ENCODE peak calls at places on chromosome 3, in four cellular contexts. H is PC-3, J is Caco-2, L is tibial artery. Q is an unnamed sample.
A peak's percentile ranks its signal among the peaks of the same experiment; 100 is the strongest.

GRCh38 chr3:183454064-183454463 is 25.6 kb upstream of the MCF2L2 start:
- DNase-seq in J (no peak), H (no peak), L (no peak), Q (no peak)

GRCh38 chr3:114892117-114892870 is 254.8 kb downstream of the ZBTB20 start:
- DNase-seq in H (no peak), L (no peak), J (no peak), Q (no peak)

GRCh38 chr3:30631237-30631961 is 25.0 kb downstream of the TGFBR2 start:
- DNase-seq in J (no peak), L (no peak), H (peak; percentile 51), Q (peak; percentile 45)

GRCh38 chr3:44825264-44825925 is 36.3 kb upstream of the TMEM42 start:
- DNase-seq in H (peak; percentile 11), L (no peak), J (no peak), Q (peak; percentile 87)

GRCh38 chr3:63914312-63914711 is 2.1 kb upstream of the SCAANT1 start:
- DNase-seq in L (no peak), J (no peak), H (peak; percentile 38), Q (peak; percentile 85)

GRCh38 chr3:43089081-43089480 is 16.8 kb downstream of the POMGNT2 start:
- DNase-seq in L (no peak), J (no peak), H (no peak), Q (no peak)

GRCh38 chr3:66021731-66022131 is 17.0 kb downstream of the MAGI1 start:
- DNase-seq in J (no peak), H (peak; percentile 67), L (no peak), Q (peak; percentile 86)

GRCh38 chr3:189914799-189915198 is 205.9 kb downstream of the P3H2 start:
- DNase-seq in H (peak; percentile 94), L (no peak), J (no peak), Q (peak; percentile 98)

GRCh38 chr3:118970819-118971218 is 63.8 kb downstream of the IGSF11 start:
- DNase-seq in J (no peak), L (no peak), H (no peak), Q (no peak)

GRCh38 chr3:182303169-182303568 is 490.1 kb upstream of the ATP11B start:
- DNase-seq in J (no peak), L (no peak), H (peak; percentile 19), Q (no peak)

GRCh38 chr3:128348805-128349531 is 117.7 kb downstream of the DNAJB8 start:
- DNase-seq in L (no peak), J (no peak), H (peak; percentile 14), Q (no peak)

GRCh38 chr3:42762046-42762724 is 10.9 kb downstream of the CCDC13 start:
- DNase-seq in H (no peak), L (no peak), J (no peak), Q (no peak)

GRCh38 chr3:194178693-194179092 is 42.7 kb downstream of the HES1 start:
- DNase-seq in H (peak; percentile 48), J (no peak), L (no peak), Q (no peak)

GRCh38 chr3:195061756-195062655 is 209.0 kb downstream of the XXYLT1 start:
- DNase-seq in L (no peak), H (no peak), J (no peak), Q (no peak)

GRCh38 chr3:181336597-181336996 is 347.1 kb upstream of the DNAJC19 start:
- DNase-seq in L (no peak), J (no peak), H (no peak), Q (no peak)

GRCh38 chr3:10553586-10554235 is 48.3 kb upstream of the ATP2B2 start:
- DNase-seq in H (no peak), L (no peak), J (no peak), Q (no peak)

GRCh38 chr3:10763817-10764313 is 52.2 kb upstream of the SLC6A11 start:
- DNase-seq in L (no peak), H (no peak), J (no peak), Q (no peak)

GRCh38 chr3:464255-464654 is 267.7 kb downstream of the CHL1 start:
- DNase-seq in L (no peak), H (no peak), J (no peak), Q (no peak)

GRCh38 chr3:159765025-159765859 is 223.4 kb upstream of the IL12A start:
- DNase-seq in H (peak; percentile 99), L (peak; percentile 97), J (peak; percentile 60), Q (peak; percentile 98)

GRCh38 chr3:108899530-108899929 is 54.1 kb downstream of the GUCA1C start:
- DNase-seq in L (no peak), J (no peak), H (no peak), Q (no peak)

GRCh38 chr3:105885261-105885660 is 16.4 kb upstream of the CBLB start:
- DNase-seq in H (no peak), L (no peak), J (no peak), Q (no peak)

GRCh38 chr3:158471639-158472294 is 99.2 kb upstream of the MLF1 start:
- DNase-seq in L (no peak), H (peak; percentile 93), J (no peak), Q (peak; percentile 20)

GRCh38 chr3:31055757-31056156 is 161.3 kb upstream of the GADL1 start:
- DNase-seq in J (no peak), H (no peak), L (no peak), Q (no peak)

GRCh38 chr3:169072494-169072893 is 591.0 kb downstream of the MECOM start:
- DNase-seq in L (no peak), H (no peak), J (no peak), Q (no peak)

GRCh38 chr3:129854460-129854859 is 39.1 kb downstream of the TMCC1 start:
- DNase-seq in H (no peak), L (no peak), J (no peak), Q (no peak)

GRCh38 chr3:74789111-74789510 is 174.7 kb upstream of the CNTN3 start:
- DNase-seq in L (no peak), J (no peak), H (peak; percentile 81), Q (peak; percentile 83)

GRCh38 chr3:129312671-129313414 is 34.2 kb downstream of the HMCES start:
- DNase-seq in J (no peak), H (no peak), L (peak; percentile 67), Q (peak; percentile 17)

GRCh38 chr3:37740471-37740870 is 121.2 kb upstream of the CTDSPL start:
- DNase-seq in L (no peak), J (no peak), H (no peak), Q (no peak)

GRCh38 chr3:37739579-37740290 is 121.9 kb upstream of the CTDSPL start:
- DNase-seq in J (peak; percentile 63), L (no peak), H (no peak), Q (no peak)

GRCh38 chr3:37742121-37742520 is 119.6 kb upstream of the CTDSPL start:
- DNase-seq in L (no peak), J (no peak), H (no peak), Q (no peak)

GRCh38 chr3:37742574-37743212 is 119.0 kb upstream of the CTDSPL start:
- DNase-seq in H (no peak), L (no peak), J (no peak), Q (no peak)

DNA sequence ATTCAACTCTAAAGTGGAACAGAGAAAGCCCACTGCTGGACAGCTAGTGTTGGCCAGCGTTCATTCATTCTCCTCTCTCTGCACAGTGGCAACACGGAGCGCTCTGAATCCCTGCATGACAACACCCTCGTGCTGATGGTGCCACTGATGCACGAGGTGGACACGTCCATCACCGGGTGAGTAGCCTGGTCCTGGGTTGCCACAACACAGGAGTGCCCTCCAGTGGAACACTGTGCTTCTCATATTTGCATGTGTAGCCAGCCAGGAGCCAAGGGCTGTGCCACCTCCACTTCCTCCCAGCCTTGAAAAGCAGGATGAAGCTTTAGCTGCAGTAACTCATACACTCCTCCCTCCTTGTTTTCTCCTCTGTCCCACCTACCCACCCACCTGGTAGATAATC is 120.0 kb upstream of the CTDSPL start:
- DNase-seq in J (no peak), L (peak; percentile 86), H (peak; percentile 58), Q (peak; percentile 49)
- TF ChIP-seq CTCF in J (peak; percentile 18), L (peak; percentile 59), H (peak; percentile 57), Q (peak; percentile 60)

GRCh38 chr3:197029511-197030167 is at the start of gene MELTF:
- DNase-seq in L (no peak), H (peak; percentile 75), J (peak; percentile 75), Q (peak; percentile 37)

GRCh38 chr3:197028711-197029510 is 706 bp downstream of the MELTF start:
- DNase-seq in L (peak; percentile 63), H (peak; percentile 36), J (peak; percentile 44), Q (no peak)

GRCh38 chr3:197027151-197027895 is 2.3 kb downstream of the MELTF start:
- DNase-seq in H (peak; percentile 88), J (peak; percentile 22), L (no peak), Q (peak; percentile 32)

GRCh38 chr3:197026481-197026866 is 3.1 kb downstream of the MELTF start:
- DNase-seq in J (peak; percentile 36), H (no peak), L (peak; percentile 54), Q (no peak)

GRCh38 chr3:197027896-197028710 is 1.5 kb downstream of the MELTF start:
- DNase-seq in H (no peak), J (peak; percentile 32), L (no peak), Q (no peak)
- H3K4me3 ChIP-seq in H (peak overlapping the region; percentile 87), J (peak overlapping the region; percentile 87), L (no peak overlapping the region), Q (no peak overlapping the region)

GRCh38 chr3:37569991-37570390 is 291.7 kb upstream of the CTDSPL start:
- DNase-seq in L (no peak), J (no peak), H (no peak), Q (no peak)

GRCh38 chr3:37575284-37575683 is 286.4 kb upstream of the CTDSPL start:
- DNase-seq in J (no peak), H (no peak), L (no peak), Q (no peak)

GRCh38 chr3:37574177-37574958 is 287.3 kb upstream of the CTDSPL start:
- DNase-seq in H (no peak), J (no peak), L (no peak), Q (no peak)

GRCh38 chr3:37571269-37571668 is 290.4 kb upstream of the CTDSPL start:
- DNase-seq in L (no peak), H (no peak), J (no peak), Q (no peak)
- TF ChIP-seq CTCF in L (peak; percentile 23), H (no peak), J (no peak), Q (no peak)

GRCh38 chr3:38960042-38960622 is 91.6 kb downstream of the SCN11A start:
- DNase-seq in L (no peak), J (no peak), H (no peak), Q (no peak)

GRCh38 chr3:38957296-38957695 is 94.4 kb downstream of the SCN11A start:
- DNase-seq in L (no peak), H (no peak), J (no peak), Q (peak; percentile 76)

GRCh38 chr3:38964646-38965045 is 87.1 kb downstream of the SCN11A start:
- DNase-seq in L (no peak), J (no peak), H (no peak), Q (no peak)

DNA sequence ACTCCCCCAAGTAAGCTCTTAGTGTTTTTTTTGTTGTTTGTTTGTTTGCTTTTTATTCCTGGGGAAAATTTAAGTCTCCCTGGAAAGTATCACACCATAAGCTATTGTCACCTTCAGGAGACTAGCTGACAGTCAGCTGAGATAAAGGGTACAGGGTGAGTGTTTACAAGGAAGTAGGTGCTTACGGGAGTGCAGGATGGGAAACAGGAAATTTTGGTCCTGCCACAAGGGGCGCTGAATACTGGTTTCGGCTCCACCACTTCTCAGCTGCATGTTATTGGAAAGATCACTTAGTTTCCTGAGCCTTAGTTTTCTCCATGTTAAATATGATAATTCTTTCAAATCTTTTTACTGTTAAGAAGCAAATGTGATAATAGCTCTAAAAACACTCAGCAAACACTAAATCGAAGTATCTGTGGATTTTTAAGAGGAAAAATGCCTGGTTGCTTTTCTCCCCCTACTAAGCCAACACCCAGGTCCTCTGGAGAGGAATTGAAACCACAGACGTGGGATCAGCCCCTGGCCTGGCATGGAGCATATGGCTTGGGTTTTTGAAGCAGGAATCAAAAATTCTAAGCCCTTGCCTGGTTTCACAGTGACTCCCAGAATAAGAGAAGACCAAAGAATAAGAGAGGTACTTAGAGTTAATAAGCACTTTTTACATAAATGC is 90.7 kb downstream of the SCN11A start:
- DNase-seq in L (no peak), H (peak; percentile 63), J (peak; percentile 43), Q (peak; percentile 66)
- H3K4me3 ChIP-seq in L (no peak overlapping the region), H (no peak overlapping the region), J (no peak overlapping the region), Q (no peak overlapping the region)